ENCODE peak calls at places on chromosomes 16 and 17, in four cellular contexts. I is right lobe of liver; U is activated CD4-positive, CD25-positive, alpha-beta regulatory T cell treated with anti-CD3 and anti-CD28 coated beads, Interleukin-2, amount 50 U/mL, for 16 hours; T is neural crest cell. N is an unnamed sample.

GRCh38 chr16:69477546-69477945 is 53.1 kb downstream of the CYB5B start:
- DNase-seq in U (no peak), T (no peak), I (no peak), N (peak; percentile 36)

GRCh38 chr17:47224971-47225370 is 15.8 kb downstream of the MYL4 start:
- DNase-seq in U (no peak), T (no peak), I (no peak), N (no peak)

GRCh38 chr16:3175157-3176153 is 12.5 kb upstream of the OR1F1 start:
- DNase-seq in T (peak; percentile 45), I (no peak), U (no peak), N (peak; percentile 40)

GRCh38 chr17:55411463-55411855 is 10.2 kb downstream of the MMD start:
- DNase-seq in T (no peak), U (no peak), I (no peak), N (no peak)

GRCh38 chr16:56181401-56181800 is 9.9 kb upstream of the GNAO1 start:
- DNase-seq in T (no peak), U (no peak), I (no peak), N (no peak)

GRCh38 chr16:71711789-71712188 is 12.7 kb downstream of the PHLPP2 start:
- DNase-seq in I (no peak), U (no peak), T (no peak), N (no peak)

GRCh38 chr16:11256657-11257130 is 690 bp upstream of the SOCS1 start:
- DNase-seq in T (no peak), U (no peak), I (peak; percentile 73), N (no peak)

GRCh38 chr17:62792122-62792800 is 15.9 kb downstream of the MARCHF10 start:
- DNase-seq in T (no peak), I (no peak), U (no peak), N (peak; percentile 18)

GRCh38 chr17:17737938-17738894 is 57.0 kb downstream of the RAI1 start:
- DNase-seq in I (no peak), T (no peak), U (no peak), N (no peak)

GRCh38 chr16:19771040-19771439 is 53.0 kb downstream of the IQCK start:
- DNase-seq in T (no peak), U (no peak), I (no peak), N (no peak)

GRCh38 chr16:86941731-86942468 is 363.6 kb downstream of the FOXL1 start:
- DNase-seq in T (no peak), U (no peak), I (no peak), N (no peak)

GRCh38 chr17:16418684-16419066 is 3.3 kb downstream of the TRPV2 start:
- DNase-seq in T (no peak), I (no peak), U (no peak), N (no peak)

GRCh38 chr16:12193688-12194087 is 217.2 kb downstream of the SNX29 start:
- DNase-seq in U (no peak), T (no peak), I (no peak), N (peak; percentile 17)

GRCh38 chr16:69482410-69482951 is 58.1 kb downstream of the CYB5B start:
- DNase-seq in U (no peak), I (peak; percentile 25), T (no peak), N (no peak)

GRCh38 chr17:8706431-8706830 is 38.2 kb downstream of the CCDC42 start:
- DNase-seq in I (no peak), U (no peak), T (no peak), N (no peak)

GRCh38 chr17:66791337-66791736 is 43.6 kb upstream of the CACNG5 start:
- DNase-seq in I (no peak), T (no peak), U (no peak), N (peak; percentile 73)